ENCODE peak calls at places on chromosomes 11 and 22, in nine cellular contexts. Y, K, U, E, B, A, D, X and O are unnamed samples.

GRCh38 chr11:67614730-67615454 is 8.2 kb downstream of the NDUFV1 start:
- DNase-seq in Y (no peak), E (no peak), D (no peak), X (no peak), U (no peak), K (no peak), A (no peak), B (no peak), O (no peak)

GRCh38 chr22:38271927-38272372 is 860 bp downstream of the TMEM184B start:
- DNase-seq in U (no peak), X (peak; percentile 75), Y (no peak), K (no peak), B (no peak), A (peak; percentile 65), D (peak; percentile 60), E (no peak), O (no peak)

GRCh38 chr11:130722401-130722800 is 193.9 kb downstream of the SNX19 start:
- DNase-seq in B (no peak), U (no peak), A (no peak), E (no peak), X (no peak), K (no peak), D (no peak), Y (no peak), O (no peak)

GRCh38 chr11:128497057-128497957 is 90.1 kb downstream of the ETS1 start:
- DNase-seq in U (peak; percentile 98), B (peak; percentile 94), E (peak; percentile 47), Y (peak; percentile 98), K (no peak), D (peak; percentile 29), X (no peak), A (no peak), O (peak; percentile 77)

GRCh38 chr11:86068138-86068861 is 584 bp downstream of the PICALM start:
- DNase-seq in X (peak; percentile 52), Y (peak; percentile 43), A (peak; percentile 72), D (peak; percentile 37), E (peak; percentile 28), U (no peak), B (peak; percentile 49), K (peak; percentile 38), O (peak; percentile 75)

GRCh38 chr11:33323421-33323820 is 66.2 kb downstream of the HIPK3 start:
- DNase-seq in K (no peak), E (no peak), A (no peak), Y (no peak), U (no peak), D (no peak), B (no peak), X (no peak), O (no peak)

GRCh38 chr11:64881476-64881875 is 3.1 kb upstream of the EHD1 start:
- DNase-seq in K (no peak), A (no peak), E (no peak), U (no peak), D (no peak), X (no peak), Y (no peak), B (no peak), O (no peak)

GRCh38 chr11:6333112-6333511 is 12.8 kb upstream of the CAVIN3 start:
- DNase-seq in B (no peak), A (no peak), X (no peak), K (no peak), U (peak; percentile 73), Y (no peak), D (no peak), E (no peak), O (no peak)

GRCh38 chr11:133306019-133306418 is 226.3 kb downstream of the OPCML start:
- DNase-seq in E (no peak), K (no peak), D (no peak), X (peak; percentile 57), Y (no peak), U (no peak), A (no peak), B (no peak), O (no peak)

GRCh38 chr11:36015806-36016205 is 71.9 kb downstream of the LDLRAD3 start:
- DNase-seq in B (no peak), E (no peak), Y (no peak), U (peak; percentile 42), X (no peak), K (no peak), D (no peak), A (no peak), O (no peak)

GRCh38 chr11:69546735-69547370 is 65.4 kb downstream of the LINC01488 start:
- DNase-seq in K (no peak), E (no peak), B (no peak), X (no peak), D (no peak), U (no peak), Y (no peak), A (no peak), O (peak; percentile 39)

GRCh38 chr11:72807021-72807693 is 7.1 kb upstream of the ATG16L2 start:
- DNase-seq in B (peak; percentile 40), A (no peak), K (no peak), U (peak; percentile 60), D (no peak), Y (no peak), X (no peak), E (no peak), O (no peak)

GRCh38 chr11:117919326-117920275 is 9.6 kb downstream of the TMPRSS13 start:
- DNase-seq in E (no peak), X (no peak), K (no peak), D (no peak), A (peak; percentile 50), B (peak; percentile 19), Y (no peak), U (no peak), O (peak; percentile 33)

GRCh38 chr11:34165786-34166557 is 60.5 kb downstream of the NAT10 start:
- DNase-seq in K (peak; percentile 44), B (peak; percentile 55), X (peak; percentile 30), D (no peak), U (no peak), E (no peak), Y (no peak), A (no peak), O (no peak)

GRCh38 chr11:47616726-47617416 is 22.7 kb upstream of the C1QTNF4 start:
- DNase-seq in X (peak; percentile 77), D (peak; percentile 45), Y (peak; percentile 88), A (no peak), E (peak; percentile 37), K (peak; percentile 52), B (peak; percentile 61), U (peak; percentile 90), O (no peak)
- TF ChIP-seq CTCF in X (peak; percentile 88), D (peak; percentile 79), Y (peak; percentile 95), A (no peak), E (peak; percentile 44), K (peak; percentile 85), B (peak; percentile 34), U (peak; percentile 100), O (peak; percentile 35)

GRCh38 chr11:923691-924405 is 1.8 kb upstream of the AP2A2 start:
- DNase-seq in E (no peak), U (no peak), D (no peak), B (no peak), X (no peak), A (no peak), Y (no peak), K (no peak), O (no peak)
- TF ChIP-seq CTCF in E (no peak), U (no peak), D (no peak), B (no peak), X (no peak), A (no peak), Y (no peak), K (no peak), O (no peak)

DNA sequence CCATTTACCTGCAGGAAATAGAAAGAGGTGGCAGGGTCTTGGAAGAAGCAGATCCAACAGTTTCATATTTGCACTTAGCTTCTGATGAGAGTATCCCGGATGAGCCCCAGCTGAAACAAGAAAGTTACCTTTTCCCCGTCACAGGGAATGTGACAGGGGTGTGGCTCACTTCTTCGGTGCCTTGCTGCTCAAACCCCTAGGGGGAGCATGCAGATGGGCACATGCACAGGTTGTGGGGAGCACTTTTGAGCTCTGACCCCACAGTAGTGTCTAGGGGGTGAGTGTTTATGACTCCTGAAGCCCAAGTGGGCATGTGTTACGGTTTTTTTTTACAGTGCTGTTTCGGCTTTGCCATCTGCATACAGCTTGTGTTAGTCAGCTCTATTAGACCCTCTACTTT is 1221.0 kb downstream of the JRKL start:
- DNase-seq in B (peak; percentile 2), K (no peak), Y (no peak), E (no peak), D (peak; percentile 32), U (no peak), A (no peak), X (peak; percentile 46), O (no peak)
- TF ChIP-seq CTCF in B (no peak), K (peak; percentile 3), Y (no peak), E (no peak), D (peak; percentile 59), U (no peak), A (no peak), X (peak; percentile 73), O (no peak)

DNA sequence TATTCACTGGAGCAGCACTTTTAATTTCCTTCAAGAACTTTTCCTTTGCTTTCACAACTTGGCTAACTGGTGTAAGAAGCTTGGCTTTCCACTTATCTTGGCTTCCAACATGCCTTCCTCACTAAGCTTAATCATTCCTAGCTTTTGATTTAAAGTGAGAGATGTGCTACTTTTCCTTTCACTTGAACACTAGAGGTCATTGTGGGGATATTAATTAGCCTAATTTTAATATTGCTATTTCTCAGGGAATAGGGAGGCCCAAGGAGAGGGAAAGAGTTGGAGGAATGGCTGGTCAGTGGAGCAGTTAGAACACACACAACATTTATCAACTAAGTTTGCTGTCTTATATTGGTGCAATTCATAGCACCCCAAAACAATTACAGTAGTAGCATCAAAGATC is 24.6 kb upstream of the CCDC90B start:
- DNase-seq in E (no peak), A (no peak), X (no peak), U (no peak), Y (no peak), D (no peak), B (no peak), K (no peak), O (no peak)
- TF ChIP-seq CTCF in E (no peak), A (no peak), X (no peak), U (no peak), Y (no peak), D (no peak), B (no peak), K (no peak), O (no peak)

DNA sequence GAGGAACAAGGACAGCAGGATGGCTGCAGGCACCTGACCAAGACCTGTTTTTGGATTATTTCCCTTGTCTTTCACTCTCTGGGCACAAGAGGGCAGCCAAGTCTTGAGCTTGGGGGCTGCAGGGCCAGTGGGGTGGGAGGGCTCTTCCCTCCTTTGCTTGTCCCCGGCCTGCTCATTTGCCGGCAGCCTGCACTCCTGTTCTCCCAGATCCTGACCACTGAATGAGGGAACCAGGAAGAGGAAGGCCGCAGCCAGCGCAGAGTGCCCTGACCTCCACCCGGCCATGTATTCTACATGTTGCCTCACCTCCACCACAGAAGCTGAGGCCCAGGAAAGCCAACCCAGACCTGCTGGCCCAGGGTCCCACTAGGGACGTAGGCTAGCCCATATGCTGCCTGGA is 15.5 kb upstream of the NNMT start:
- DNase-seq in D (peak; percentile 92), B (peak; percentile 88), A (no peak), E (peak; percentile 67), K (peak; percentile 69), Y (peak; percentile 90), U (peak; percentile 81), X (peak; percentile 92), O (no peak)
- TF ChIP-seq CTCF in D (peak; percentile 84), B (peak; percentile 78), A (peak; percentile 18), E (peak; percentile 72), K (peak; percentile 72), Y (peak; percentile 71), U (peak; percentile 69), X (peak; percentile 98), O (peak; percentile 64)